ENCODE peak calls at places on chromosomes 2 and 18, in six cellular contexts. One of them, this sample, is unnamed.

GRCh38 chr2:178143481-178143880 is 31.2 kb downstream of the RBM45 start:
- DNase-seq in K562: no peak
- DNase-seq in NB4: no peak
- DNase-seq in HepG2: no peak
- DNase-seq in GM12878: no peak
- DNase-seq in endothelial cell of umbilical vein: no peak
- DNase-seq in this sample: no peak

GRCh38 chr2:102313025-102313424 is 1.7 kb downstream of the IL1RL1 start:
- DNase-seq in K562: no peak
- DNase-seq in NB4: no peak
- DNase-seq in HepG2: no peak
- DNase-seq in GM12878: no peak
- DNase-seq in endothelial cell of umbilical vein: peak
- DNase-seq in this sample: no peak

GRCh38 chr18:32298289-32298688 is 108.5 kb downstream of the MEP1B start:
- DNase-seq in K562: no peak
- DNase-seq in NB4: no peak
- DNase-seq in HepG2: no peak
- DNase-seq in GM12878: no peak
- DNase-seq in endothelial cell of umbilical vein: no peak
- DNase-seq in this sample: no peak

GRCh38 chr2:190765386-190766173 is 115.0 kb upstream of the GLS start:
- DNase-seq in K562: no peak
- DNase-seq in NB4: no peak
- DNase-seq in HepG2: no peak
- DNase-seq in GM12878: no peak
- DNase-seq in endothelial cell of umbilical vein: no peak
- DNase-seq in this sample: no peak

GRCh38 chr2:168639501-168639900 is 162.9 kb upstream of the NOSTRIN start:
- DNase-seq in K562: no peak
- DNase-seq in NB4: no peak
- DNase-seq in HepG2: no peak
- DNase-seq in GM12878: no peak
- DNase-seq in endothelial cell of umbilical vein: no peak
- DNase-seq in this sample: no peak

GRCh38 chr2:12539771-12540170 is 177.0 kb upstream of the TRIB2 start:
- DNase-seq in K562: no peak
- DNase-seq in NB4: no peak
- DNase-seq in HepG2: no peak
- DNase-seq in GM12878: no peak
- DNase-seq in endothelial cell of umbilical vein: no peak
- DNase-seq in this sample: no peak

GRCh38 chr2:172906401-172906811 is 169.2 kb upstream of the MAP3K20 start:
- DNase-seq in K562: no peak
- DNase-seq in NB4: no peak
- DNase-seq in HepG2: no peak
- DNase-seq in GM12878: no peak
- DNase-seq in endothelial cell of umbilical vein: no peak
- DNase-seq in this sample: no peak

GRCh38 chr2:69926849-69927515 is 12.1 kb downstream of the MXD1 start:
- DNase-seq in K562: no peak
- DNase-seq in NB4: peak
- DNase-seq in HepG2: peak
- DNase-seq in GM12878: no peak
- DNase-seq in endothelial cell of umbilical vein: no peak
- DNase-seq in this sample: no peak

GRCh38 chr2:148391324-148391723 is 253.2 kb upstream of the EPC2 start:
- DNase-seq in K562: no peak
- DNase-seq in NB4: no peak
- DNase-seq in HepG2: no peak
- DNase-seq in GM12878: no peak
- DNase-seq in endothelial cell of umbilical vein: peak
- DNase-seq in this sample: no peak

GRCh38 chr18:7002107-7002506 is 115.5 kb downstream of the LAMA1 start:
- DNase-seq in K562: no peak
- DNase-seq in NB4: no peak
- DNase-seq in HepG2: no peak
- DNase-seq in GM12878: no peak
- DNase-seq in endothelial cell of umbilical vein: no peak
- DNase-seq in this sample: no peak

GRCh38 chr2:217204358-217204757 is 344.5 kb upstream of the TNP1 start:
- DNase-seq in K562: no peak
- DNase-seq in NB4: no peak
- DNase-seq in HepG2: no peak
- DNase-seq in GM12878: no peak
- DNase-seq in endothelial cell of umbilical vein: no peak
- DNase-seq in this sample: no peak

GRCh38 chr2:241734208-241734466 is 293 bp upstream of the D2HGDH start:
- DNase-seq in K562: no peak
- DNase-seq in NB4: no peak
- DNase-seq in HepG2: no peak
- DNase-seq in GM12878: no peak
- DNase-seq in endothelial cell of umbilical vein: no peak
- DNase-seq in this sample: no peak

GRCh38 chr2:219369447-219369861 is 18.3 kb downstream of the DNPEP start:
- DNase-seq in K562: no peak
- DNase-seq in NB4: no peak
- DNase-seq in HepG2: no peak
- DNase-seq in GM12878: no peak
- DNase-seq in endothelial cell of umbilical vein: peak
- DNase-seq in this sample: peak

GRCh38 chr18:66722671-66723070 is 118.8 kb upstream of the CDH19 start:
- DNase-seq in K562: no peak
- DNase-seq in NB4: no peak
- DNase-seq in HepG2: no peak
- DNase-seq in GM12878: no peak
- DNase-seq in endothelial cell of umbilical vein: no peak
- DNase-seq in this sample: no peak

GRCh38 chr18:63320690-63321265 is 1.2 kb upstream of the BCL2 start:
- DNase-seq in K562: peak
- DNase-seq in NB4: peak
- DNase-seq in HepG2: peak
- DNase-seq in GM12878: no peak
- DNase-seq in endothelial cell of umbilical vein: peak
- DNase-seq in this sample: no peak

GRCh38 chr2:114113527-114113926 is 223.6 kb downstream of the ACTR3 start:
- DNase-seq in K562: no peak
- DNase-seq in NB4: no peak
- DNase-seq in HepG2: no peak
- DNase-seq in GM12878: no peak
- DNase-seq in endothelial cell of umbilical vein: no peak
- DNase-seq in this sample: no peak

GRCh38 chr18:49562481-49563129 is 748 bp downstream of the LIPG start:
- DNase-seq in K562: no peak
- DNase-seq in NB4: no peak
- DNase-seq in HepG2: no peak
- DNase-seq in GM12878: no peak
- DNase-seq in endothelial cell of umbilical vein: peak
- DNase-seq in this sample: no peak

GRCh38 chr2:29878898-29879297 is 42.5 kb downstream of the ALK start:
- DNase-seq in K562: no peak
- DNase-seq in NB4: no peak
- DNase-seq in HepG2: no peak
- DNase-seq in GM12878: no peak
- DNase-seq in endothelial cell of umbilical vein: no peak
- DNase-seq in this sample: peak

GRCh38 chr18:74459877-74460276 is 2.8 kb upstream of the DIPK1C start:
- DNase-seq in K562: no peak
- DNase-seq in NB4: no peak
- DNase-seq in HepG2: no peak
- DNase-seq in GM12878: no peak
- DNase-seq in endothelial cell of umbilical vein: no peak
- DNase-seq in this sample: peak

GRCh38 chr18:23872701-23873550 is 141.6 kb upstream of the TTC39C start:
- DNase-seq in K562: no peak
- DNase-seq in NB4: no peak
- DNase-seq in HepG2: no peak
- DNase-seq in GM12878: no peak
- DNase-seq in endothelial cell of umbilical vein: no peak
- DNase-seq in this sample: no peak

GRCh38 chr2:138059967-138060635 is 95.8 kb downstream of the HNMT start:
- DNase-seq in K562: peak
- DNase-seq in NB4: peak
- DNase-seq in HepG2: peak
- DNase-seq in GM12878: no peak
- DNase-seq in endothelial cell of umbilical vein: peak
- DNase-seq in this sample: peak

GRCh38 chr18:22470511-22471181 is 52.9 kb upstream of the CTAGE1 start:
- DNase-seq in K562: no peak
- DNase-seq in NB4: no peak
- DNase-seq in HepG2: no peak
- DNase-seq in GM12878: no peak
- DNase-seq in endothelial cell of umbilical vein: peak
- DNase-seq in this sample: peak

GRCh38 chr2:31233216-31233615 is 736 bp upstream of the EHD3 start:
- DNase-seq in K562: no peak
- DNase-seq in NB4: no peak
- DNase-seq in HepG2: no peak
- DNase-seq in GM12878: no peak
- DNase-seq in endothelial cell of umbilical vein: no peak
- DNase-seq in this sample: no peak

GRCh38 chr2:99708231-99708630 is 218.4 kb upstream of the REV1 start:
- DNase-seq in K562: no peak
- DNase-seq in NB4: no peak
- DNase-seq in HepG2: no peak
- DNase-seq in GM12878: no peak
- DNase-seq in endothelial cell of umbilical vein: no peak
- DNase-seq in this sample: no peak

GRCh38 chr2:108396845-108397244 is 19.1 kb downstream of the SULT1C4 start:
- DNase-seq in K562: no peak
- DNase-seq in NB4: peak
- DNase-seq in HepG2: peak
- DNase-seq in GM12878: no peak
- DNase-seq in endothelial cell of umbilical vein: peak
- DNase-seq in this sample: peak

GRCh38 chr18:46260879-46261143 is 156.6 kb downstream of the HAUS1 start:
- DNase-seq in K562: no peak
- DNase-seq in NB4: no peak
- DNase-seq in HepG2: no peak
- DNase-seq in GM12878: no peak
- DNase-seq in endothelial cell of umbilical vein: no peak
- DNase-seq in this sample: no peak

GRCh38 chr2:176527141-176527901 is 258.1 kb downstream of the MTX2 start:
- DNase-seq in K562: no peak
- DNase-seq in NB4: no peak
- DNase-seq in HepG2: no peak
- DNase-seq in GM12878: no peak
- DNase-seq in endothelial cell of umbilical vein: peak
- DNase-seq in this sample: no peak

GRCh38 chr2:239824866-239825704 is 200.1 kb downstream of the NDUFA10 start:
- DNase-seq in K562: no peak
- DNase-seq in NB4: no peak
- DNase-seq in HepG2: no peak
- DNase-seq in GM12878: no peak
- DNase-seq in endothelial cell of umbilical vein: no peak
- DNase-seq in this sample: no peak
- TF ChIP-seq MYC in K562: no peak
- TF ChIP-seq MYC in NB4: no peak
- TF ChIP-seq MYC in HepG2: no peak
- TF ChIP-seq MYC in GM12878: no peak
- TF ChIP-seq MYC in endothelial cell of umbilical vein: no peak
- TF ChIP-seq MYC in this sample: no peak

DNA sequence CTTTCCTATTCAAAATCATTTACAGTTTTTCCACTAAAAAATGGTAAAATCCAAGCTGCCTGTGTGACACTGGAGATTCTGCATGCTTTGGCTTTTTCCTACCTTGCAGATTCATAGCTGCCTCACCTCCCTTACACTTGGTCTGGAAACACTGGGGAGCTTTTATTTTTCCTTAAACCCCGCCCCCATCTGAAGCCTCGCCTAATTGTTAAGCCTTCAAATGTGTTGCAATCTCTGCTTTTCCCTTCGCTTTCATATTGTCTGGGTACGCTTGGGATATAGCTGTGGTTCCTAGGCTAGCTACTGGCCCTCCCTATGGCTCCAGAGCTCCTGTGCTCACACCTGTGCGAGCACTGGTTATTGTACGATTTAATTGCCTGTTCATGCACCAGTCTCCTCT is 942.4 kb upstream of the GYPC start:
- DNase-seq in K562: no peak
- DNase-seq in NB4: no peak
- DNase-seq in HepG2: no peak
- DNase-seq in GM12878: no peak
- DNase-seq in endothelial cell of umbilical vein: no peak
- DNase-seq in this sample: no peak
- TF ChIP-seq MYC in K562: no peak
- TF ChIP-seq MYC in NB4: no peak
- TF ChIP-seq MYC in HepG2: no peak
- TF ChIP-seq MYC in GM12878: no peak
- TF ChIP-seq MYC in endothelial cell of umbilical vein: no peak
- TF ChIP-seq MYC in this sample: no peak

GRCh38 chr2:64859208-64860161 is 129.7 kb upstream of the SLC1A4 start:
- DNase-seq in K562: peak
- DNase-seq in NB4: peak
- DNase-seq in HepG2: no peak
- DNase-seq in GM12878: no peak
- DNase-seq in endothelial cell of umbilical vein: peak
- DNase-seq in this sample: peak

GRCh38 chr2:64857581-64858471 is 131.4 kb upstream of the SLC1A4 start:
- DNase-seq in K562: no peak
- DNase-seq in NB4: peak
- DNase-seq in HepG2: no peak
- DNase-seq in GM12878: no peak
- DNase-seq in endothelial cell of umbilical vein: no peak
- DNase-seq in this sample: no peak

GRCh38 chr2:64860321-64860751 is 128.9 kb upstream of the SLC1A4 start:
- DNase-seq in K562: no peak
- DNase-seq in NB4: peak
- DNase-seq in HepG2: no peak
- DNase-seq in GM12878: no peak
- DNase-seq in endothelial cell of umbilical vein: no peak
- DNase-seq in this sample: no peak

GRCh38 chr2:64860936-64861335 is 128.3 kb upstream of the SLC1A4 start:
- DNase-seq in K562: no peak
- DNase-seq in NB4: no peak
- DNase-seq in HepG2: no peak
- DNase-seq in GM12878: no peak
- DNase-seq in endothelial cell of umbilical vein: no peak
- DNase-seq in this sample: no peak

GRCh38 chr2:64858541-64859031 is 130.6 kb upstream of the SLC1A4 start:
- DNase-seq in K562: no peak
- DNase-seq in NB4: peak
- DNase-seq in HepG2: no peak
- DNase-seq in GM12878: no peak
- DNase-seq in endothelial cell of umbilical vein: no peak
- DNase-seq in this sample: no peak
- TF ChIP-seq MYC in K562: no peak
- TF ChIP-seq MYC in NB4: no peak
- TF ChIP-seq MYC in HepG2: no peak
- TF ChIP-seq MYC in GM12878: no peak
- TF ChIP-seq MYC in endothelial cell of umbilical vein: no peak
- TF ChIP-seq MYC in this sample: no peak

DNA sequence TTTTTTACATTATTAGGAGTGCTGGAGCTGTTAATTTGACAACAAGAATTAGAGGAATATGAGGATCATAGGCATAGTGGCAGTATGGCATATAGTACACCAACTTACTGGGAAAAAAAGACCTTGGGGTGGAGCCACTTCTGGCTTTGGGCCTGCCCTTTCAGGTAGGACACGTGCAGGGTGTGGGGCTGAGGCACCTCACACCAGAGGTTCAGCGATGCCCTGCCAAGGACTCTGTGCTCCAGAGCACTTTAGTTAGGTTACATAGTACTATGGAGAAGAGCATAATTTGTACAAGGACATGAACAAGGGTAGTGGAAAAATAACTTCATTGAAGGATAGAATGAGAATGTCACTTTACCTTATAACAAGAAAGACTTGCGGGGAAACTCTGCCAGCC is 77.1 kb upstream of the CD302 start:
- DNase-seq in K562: no peak
- DNase-seq in NB4: peak
- DNase-seq in HepG2: no peak
- DNase-seq in GM12878: no peak
- DNase-seq in endothelial cell of umbilical vein: no peak
- DNase-seq in this sample: no peak
- TF ChIP-seq MYC in K562: no peak
- TF ChIP-seq MYC in NB4: no peak
- TF ChIP-seq MYC in HepG2: no peak
- TF ChIP-seq MYC in GM12878: no peak
- TF ChIP-seq MYC in endothelial cell of umbilical vein: no peak
- TF ChIP-seq MYC in this sample: no peak

This sample was measured in A549.